ENCODE peak calls at places on chromosomes 2 and 18, in five cellular contexts. U is M059J, B is suprapubic skin, Q is left lobe of liver, Y is left cardiac atrium. C is an unnamed sample.

GRCh38 chr2:26541401-26542193 is 63.7 kb upstream of the OTOF start:
- DNase-seq in U (no peak), B (peak), Q (no peak), Y (no peak), C (no peak)

GRCh38 chr18:80105369-80106167 is 3.5 kb upstream of the ADNP2 start:
- DNase-seq in U (peak), B (no peak), Q (no peak), Y (no peak), C (peak)

GRCh38 chr18:78080761-78081160 is 831.1 kb downstream of the GALR1 start:
- DNase-seq in U (no peak), B (no peak), Q (peak), Y (no peak), C (no peak)

GRCh38 chr2:8819194-8819593 is 18.2 kb downstream of the KIDINS220 start:
- DNase-seq in U (peak), B (no peak), Q (no peak), Y (no peak), C (no peak)

GRCh38 chr2:130875935-130876334 is 39.2 kb downstream of the ARHGEF4 start:
- DNase-seq in U (no peak), B (no peak), Q (no peak), Y (no peak), C (no peak)

GRCh38 chr2:236826727-236827126 is 257.1 kb downstream of the ACKR3 start:
- DNase-seq in U (no peak), B (no peak), Q (no peak), Y (peak), C (no peak)

GRCh38 chr18:74284501-74285004 is 7.2 kb downstream of the CYB5A start:
- DNase-seq in U (no peak), B (no peak), Q (no peak), Y (no peak), C (no peak)

GRCh38 chr2:71646028-71646427 is 192.7 kb downstream of the DYSF start:
- DNase-seq in U (peak), B (no peak), Q (no peak), Y (peak), C (no peak)

GRCh38 chr2:174334781-174335604 is at the start of gene SP9:
- DNase-seq in U (peak), B (peak), Q (no peak), Y (no peak), C (no peak)

GRCh38 chr2:183164111-183165015 is 40.1 kb downstream of the NUP35 start:
- DNase-seq in U (peak), B (no peak), Q (no peak), Y (no peak), C (no peak)

GRCh38 chr2:69559696-69560482 is 83.7 kb downstream of the AAK1 start:
- DNase-seq in U (peak), B (no peak), Q (no peak), Y (no peak), C (no peak)

GRCh38 chr2:238158807-238159539 is at the start of gene ERFE:
- DNase-seq in U (peak), B (no peak), Q (no peak), Y (peak), C (no peak)

GRCh38 chr18:13615432-13615861 is 110.9 kb downstream of the FAM210A start:
- DNase-seq in U (peak), B (no peak), Q (peak), Y (no peak), C (no peak)

GRCh38 chr2:38448692-38449405 is 71.8 kb upstream of the ATL2 start:
- DNase-seq in U (no peak), B (no peak), Q (no peak), Y (no peak), C (no peak)

GRCh38 chr2:189116984-189117383 is 62.6 kb downstream of the COL5A2 start:
- DNase-seq in U (no peak), B (no peak), Q (no peak), Y (no peak), C (no peak)

GRCh38 chr2:64979744-64980143 is 9.5 kb upstream of the SLC1A4 start:
- DNase-seq in U (peak), B (no peak), Q (no peak), Y (no peak), C (no peak)

GRCh38 chr18:11976882-11977281 is 4.4 kb upstream of the IMPA2 start:
- DNase-seq in U (no peak), B (peak), Q (no peak), Y (no peak), C (no peak)

GRCh38 chr2:218832520-218832919 is 917 bp upstream of the PRKAG3 start:
- DNase-seq in U (peak), B (no peak), Q (no peak), Y (peak), C (no peak)

GRCh38 chr18:6557052-6557451 is 142.3 kb upstream of the L3MBTL4 start:
- DNase-seq in U (no peak), B (no peak), Q (no peak), Y (no peak), C (no peak)

GRCh38 chr2:121634354-121635307 is 14.6 kb downstream of the CLASP1 start:
- DNase-seq in U (peak), B (no peak), Q (no peak), Y (no peak), C (no peak)

GRCh38 chr2:102063360-102063947 is 71.7 kb downstream of the IL1R2 start:
- DNase-seq in U (peak), B (peak), Q (no peak), Y (peak), C (no peak)

GRCh38 chr2:20436716-20437470 is 10.0 kb upstream of the RHOB start:
- DNase-seq in U (no peak), B (peak), Q (peak), Y (no peak), C (no peak)

GRCh38 chr2:64643838-64644219 is 9.9 kb downstream of the SERTAD2 start:
- DNase-seq in U (no peak), B (no peak), Q (no peak), Y (no peak), C (no peak)

GRCh38 chr2:136051001-136051724 is 65.7 kb upstream of the DARS1 start:
- DNase-seq in U (no peak), B (no peak), Q (no peak), Y (no peak), C (no peak)

GRCh38 chr2:46967990-46968647 is 52.5 kb upstream of the MCFD2 start:
- DNase-seq in U (peak), B (peak), Q (peak), Y (peak), C (no peak)

GRCh38 chr2:205925373-205926337 is 160.3 kb downstream of the INO80D start:
- DNase-seq in U (peak), B (peak), Q (peak), Y (peak), C (peak)

GRCh38 chr2:126898636-126899035 is at the start of gene TEX51:
- DNase-seq in U (no peak), B (no peak), Q (peak), Y (no peak), C (no peak)

GRCh38 chr2:47520302-47520630 is 117.3 kb downstream of the MSH2 start:
- DNase-seq in U (no peak), B (no peak), Q (no peak), Y (no peak), C (no peak)

GRCh38 chr18:23191952-23192662 is 56.8 kb downstream of the CABLES1 start:
- DNase-seq in U (peak), B (no peak), Q (peak), Y (peak), C (no peak)

GRCh38 chr2:210660751-210661150 is 104.4 kb downstream of the CPS1 start:
- DNase-seq in U (no peak), B (no peak), Q (no peak), Y (no peak), C (no peak)

GRCh38 chr18:10726198-10727068 is 200.6 kb downstream of the NAPG start:
- DNase-seq in U (no peak), B (no peak), Q (peak), Y (no peak), C (no peak)

GRCh38 chr18:69528439-69528838 is 127.8 kb downstream of the DOK6 start:
- DNase-seq in U (peak), B (no peak), Q (no peak), Y (no peak), C (no peak)

GRCh38 chr18:23353459-23353858 is 99.6 kb upstream of the RIOK3 start:
- DNase-seq in U (no peak), B (no peak), Q (no peak), Y (no peak), C (peak)

GRCh38 chr2:61658841-61659780 is 121.0 kb upstream of the XPO1 start:
- DNase-seq in U (peak), B (no peak), Q (no peak), Y (no peak), C (no peak)

GRCh38 chr2:127596311-127597045 is 49.5 kb upstream of the GPR17 start:
- DNase-seq in U (no peak), B (no peak), Q (peak), Y (no peak), C (no peak)

GRCh38 chr2:175187378-175187777 is 5.9 kb upstream of the ATP5MC3 start:
- DNase-seq in U (peak), B (no peak), Q (no peak), Y (no peak), C (no peak)

GRCh38 chr2:25955869-25956535 is 26.3 kb downstream of the KIF3C start:
- DNase-seq in U (peak), B (no peak), Q (no peak), Y (no peak), C (no peak)

C was measured in stimulated activated naive B cell treated with anti-CD40 and anti-IgM and Interleukin-4, amounts not matched to agents 10 μg/mL and 1 μg/mL and 100 μg/mL, for 72 hours.